ENCODE peak calls at places on chromosomes 7 and 10, in four cellular contexts. J is HuH-7, T is GM10248, H is KBM-7. S is an unnamed sample.

GRCh38 chr7:73901231-73901822 is 40.4 kb downstream of the TMEM270 start:
- DNase-seq in H (no peak), J (no peak), T (no peak), S (no peak)

GRCh38 chr7:104982773-104983619 is 31.0 kb upstream of the KMT2E start:
- DNase-seq in J (no peak), T (peak; percentile 29), H (no peak), S (no peak)

GRCh38 chr7:50466815-50467569 is 16.8 kb upstream of the FIGNL1 start:
- DNase-seq in H (no peak), J (no peak), T (no peak), S (no peak)

GRCh38 chr10:93006435-93007039 is 54.1 kb upstream of the CYP26C1 start:
- DNase-seq in J (peak; percentile 26), T (peak; percentile 14), H (peak; percentile 43), S (no peak)

GRCh38 chr7:39458346-39458745 is 107.9 kb upstream of the YAE1 start:
- DNase-seq in J (no peak), H (no peak), T (no peak), S (no peak)

GRCh38 chr7:132191418-132191817 is 384.9 kb downstream of the PLXNA4 start:
- DNase-seq in H (no peak), J (no peak), T (no peak), S (no peak)

GRCh38 chr10:119412831-119413737 is 129.4 kb downstream of the RGS10 start:
- DNase-seq in J (no peak), T (no peak), H (no peak), S (no peak)

GRCh38 chr10:128570596-128570995 is 444.4 kb upstream of the MKI67 start:
- DNase-seq in H (no peak), J (no peak), T (no peak), S (no peak)

GRCh38 chr7:20114463-20114862 is 102.7 kb downstream of the MACC1 start:
- DNase-seq in H (peak; percentile 83), T (peak; percentile 41), J (no peak), S (peak; percentile 69)

GRCh38 chr10:109587366-109587765 is 335.9 kb downstream of the XPNPEP1 start:
- DNase-seq in T (no peak), J (no peak), H (no peak), S (no peak)

GRCh38 chr10:130354555-130354954 is 218.4 kb downstream of the GLRX3 start:
- DNase-seq in J (no peak), H (no peak), T (no peak), S (no peak)

GRCh38 chr10:127374901-127375300 is 174.2 kb upstream of the NPS start:
- DNase-seq in T (no peak), H (no peak), J (no peak), S (no peak)

GRCh38 chr10:130363899-130364298 is 227.7 kb downstream of the GLRX3 start:
- DNase-seq in H (no peak), T (no peak), J (no peak), S (no peak)

GRCh38 chr7:111741811-111742240 is 179.5 kb upstream of the IMMP2L start:
- DNase-seq in H (peak; percentile 83), J (peak; percentile 74), T (peak; percentile 66), S (peak; percentile 7)

GRCh38 chr10:79422178-79422892 is 23.1 kb downstream of the ZCCHC24 start:
- DNase-seq in T (no peak), H (no peak), J (no peak), S (no peak)

GRCh38 chr10:104076743-104077160 is 8.9 kb downstream of the COL17A1 start:
- DNase-seq in H (no peak), J (no peak), T (no peak), S (no peak)

GRCh38 chr10:113753020-113753692 is 1.7 kb downstream of the PLEKHS1 start:
- DNase-seq in J (no peak), H (no peak), T (no peak), S (no peak)

GRCh38 chr7:34759477-34760125 is 101.6 kb downstream of the NPSR1 start:
- DNase-seq in J (peak; percentile 26), T (no peak), H (peak; percentile 43), S (no peak)

GRCh38 chr7:81162771-81163525 is 244.1 kb upstream of the SEMA3C start:
- DNase-seq in J (no peak), T (no peak), H (no peak), S (no peak)

GRCh38 chr7:128801008-128801407 is 9.2 kb downstream of the CCDC136 start:
- DNase-seq in J (no peak), H (no peak), T (no peak), S (no peak)

GRCh38 chr10:84499846-84500245 is 171.5 kb downstream of the CCSER2 start:
- DNase-seq in T (peak; percentile 6), H (peak; percentile 82), J (no peak), S (peak; percentile 70)

S was measured in GDM1.